ENCODE peak calls at places on chromosome 5, in six cellular contexts. One of them, this sample, is unnamed.

GRCh38 chr5:151825445-151825844 is 53.7 kb downstream of the G3BP1 start:
- DNase-seq in keratinocyte: no peak
- DNase-seq in IMR-90: peak
- DNase-seq in mesenchymal stem cell: peak
- DNase-seq in GM23338: peak
- DNase-seq in hepatocyte: peak
- DNase-seq in this sample: peak

GRCh38 chr5:119343766-119344165 is 12.1 kb upstream of the TNFAIP8 start:
- DNase-seq in GM23338: no peak
- DNase-seq in IMR-90: peak
- DNase-seq in mesenchymal stem cell: no peak
- DNase-seq in hepatocyte: no peak
- DNase-seq in keratinocyte: no peak
- DNase-seq in this sample: no peak

GRCh38 chr5:90871356-90871755 is 312.8 kb downstream of the ADGRV1 start:
- DNase-seq in hepatocyte: no peak
- DNase-seq in IMR-90: no peak
- DNase-seq in keratinocyte: no peak
- DNase-seq in GM23338: no peak
- DNase-seq in mesenchymal stem cell: peak
- DNase-seq in this sample: no peak

GRCh38 chr5:143106175-143106574 is 297.3 kb downstream of the NR3C1 start:
- DNase-seq in GM23338: peak
- DNase-seq in hepatocyte: peak
- DNase-seq in mesenchymal stem cell: peak
- DNase-seq in IMR-90: peak
- DNase-seq in keratinocyte: no peak
- DNase-seq in this sample: peak

GRCh38 chr5:165620394-165620793 is 2115.0 kb downstream of the MAT2B start:
- DNase-seq in hepatocyte: no peak
- DNase-seq in keratinocyte: no peak
- DNase-seq in GM23338: no peak
- DNase-seq in mesenchymal stem cell: peak
- DNase-seq in IMR-90: peak
- DNase-seq in this sample: no peak

GRCh38 chr5:135743684-135744083 is 90.8 kb upstream of the SLC25A48 start:
- DNase-seq in mesenchymal stem cell: peak
- DNase-seq in IMR-90: no peak
- DNase-seq in GM23338: no peak
- DNase-seq in keratinocyte: no peak
- DNase-seq in hepatocyte: no peak
- DNase-seq in this sample: no peak

GRCh38 chr5:42641321-42642005 is 115.2 kb upstream of the CCDC152 start:
- DNase-seq in keratinocyte: peak
- DNase-seq in IMR-90: no peak
- DNase-seq in mesenchymal stem cell: no peak
- DNase-seq in hepatocyte: no peak
- DNase-seq in GM23338: no peak
- DNase-seq in this sample: no peak

GRCh38 chr5:132500931-132501628 is 10.5 kb upstream of the IRF1 start:
- DNase-seq in hepatocyte: peak
- DNase-seq in mesenchymal stem cell: peak
- DNase-seq in GM23338: peak
- DNase-seq in IMR-90: peak
- DNase-seq in keratinocyte: no peak
- DNase-seq in this sample: peak

GRCh38 chr5:136686192-136686872 is 321.0 kb upstream of the TRPC7 start:
- DNase-seq in hepatocyte: peak
- DNase-seq in GM23338: peak
- DNase-seq in mesenchymal stem cell: peak
- DNase-seq in keratinocyte: no peak
- DNase-seq in IMR-90: peak
- DNase-seq in this sample: no peak

GRCh38 chr5:17333755-17334154 is 116.3 kb downstream of the BASP1 start:
- DNase-seq in GM23338: no peak
- DNase-seq in IMR-90: no peak
- DNase-seq in hepatocyte: no peak
- DNase-seq in keratinocyte: no peak
- DNase-seq in mesenchymal stem cell: no peak
- DNase-seq in this sample: no peak

GRCh38 chr5:178625679-178626483 is 969 bp downstream of the CLK4 start:
- DNase-seq in mesenchymal stem cell: peak
- DNase-seq in IMR-90: no peak
- DNase-seq in GM23338: peak
- DNase-seq in hepatocyte: no peak
- DNase-seq in keratinocyte: no peak
- DNase-seq in this sample: peak

GRCh38 chr5:128673411-128673957 is 135.4 kb upstream of the FBN2 start:
- DNase-seq in hepatocyte: no peak
- DNase-seq in IMR-90: no peak
- DNase-seq in keratinocyte: no peak
- DNase-seq in GM23338: no peak
- DNase-seq in mesenchymal stem cell: no peak
- DNase-seq in this sample: no peak

GRCh38 chr5:150960791-150961396 is 56.1 kb upstream of the ZNF300 start:
- DNase-seq in IMR-90: no peak
- DNase-seq in hepatocyte: no peak
- DNase-seq in mesenchymal stem cell: no peak
- DNase-seq in GM23338: peak
- DNase-seq in keratinocyte: no peak
- DNase-seq in this sample: peak

GRCh38 chr5:66306105-66306843 is 162.2 kb downstream of the SREK1 start:
- DNase-seq in mesenchymal stem cell: peak
- DNase-seq in IMR-90: peak
- DNase-seq in hepatocyte: peak
- DNase-seq in GM23338: peak
- DNase-seq in keratinocyte: peak
- DNase-seq in this sample: peak

GRCh38 chr5:133309166-133309791 is 257.5 kb downstream of the HSPA4 start:
- DNase-seq in IMR-90: no peak
- DNase-seq in hepatocyte: no peak
- DNase-seq in mesenchymal stem cell: no peak
- DNase-seq in keratinocyte: no peak
- DNase-seq in GM23338: no peak
- DNase-seq in this sample: no peak

GRCh38 chr5:13930721-13931246 is 13.7 kb downstream of the DNAH5 start:
- DNase-seq in keratinocyte: no peak
- DNase-seq in GM23338: no peak
- DNase-seq in mesenchymal stem cell: no peak
- DNase-seq in hepatocyte: no peak
- DNase-seq in IMR-90: no peak
- DNase-seq in this sample: no peak

GRCh38 chr5:30405821-30406220 is 787.7 kb upstream of the CDH6 start:
- DNase-seq in keratinocyte: no peak
- DNase-seq in IMR-90: peak
- DNase-seq in hepatocyte: no peak
- DNase-seq in GM23338: no peak
- DNase-seq in mesenchymal stem cell: peak
- DNase-seq in this sample: no peak

GRCh38 chr5:134968055-134968454 is 348 bp downstream of the CATSPER3 start:
- DNase-seq in GM23338: no peak
- DNase-seq in keratinocyte: no peak
- DNase-seq in IMR-90: no peak
- DNase-seq in hepatocyte: no peak
- DNase-seq in mesenchymal stem cell: no peak
- DNase-seq in this sample: no peak

GRCh38 chr5:141846031-141846430 is 32.2 kb downstream of the PCDH1 start:
- DNase-seq in IMR-90: peak
- DNase-seq in keratinocyte: no peak
- DNase-seq in mesenchymal stem cell: peak
- DNase-seq in hepatocyte: peak
- DNase-seq in GM23338: peak
- DNase-seq in this sample: no peak

GRCh38 chr5:15521349-15521937 is 21.5 kb downstream of the FBXL7 start:
- DNase-seq in GM23338: no peak
- DNase-seq in mesenchymal stem cell: peak
- DNase-seq in hepatocyte: no peak
- DNase-seq in keratinocyte: no peak
- DNase-seq in IMR-90: peak
- DNase-seq in this sample: no peak

GRCh38 chr5:150576449-150576949 is 64.0 kb upstream of the SYNPO start:
- DNase-seq in mesenchymal stem cell: no peak
- DNase-seq in keratinocyte: no peak
- DNase-seq in IMR-90: no peak
- DNase-seq in hepatocyte: no peak
- DNase-seq in GM23338: no peak
- DNase-seq in this sample: no peak

GRCh38 chr5:133682496-133682895 is 70.2 kb upstream of the FSTL4 start:
- DNase-seq in GM23338: no peak
- DNase-seq in keratinocyte: no peak
- DNase-seq in hepatocyte: no peak
- DNase-seq in mesenchymal stem cell: no peak
- DNase-seq in IMR-90: no peak
- DNase-seq in this sample: no peak

GRCh38 chr5:178211095-178212048 is 7.0 kb downstream of the HNRNPAB start:
- DNase-seq in keratinocyte: no peak
- DNase-seq in IMR-90: no peak
- DNase-seq in mesenchymal stem cell: no peak
- DNase-seq in GM23338: no peak
- DNase-seq in hepatocyte: no peak
- DNase-seq in this sample: no peak

GRCh38 chr5:81719743-81720142 is 31.2 kb downstream of the SSBP2 start:
- DNase-seq in GM23338: no peak
- DNase-seq in IMR-90: no peak
- DNase-seq in hepatocyte: no peak
- DNase-seq in mesenchymal stem cell: no peak
- DNase-seq in keratinocyte: no peak
- DNase-seq in this sample: no peak

GRCh38 chr5:81721049-81721448 is 29.8 kb downstream of the SSBP2 start:
- DNase-seq in hepatocyte: no peak
- DNase-seq in IMR-90: no peak
- DNase-seq in mesenchymal stem cell: no peak
- DNase-seq in keratinocyte: no peak
- DNase-seq in GM23338: no peak
- DNase-seq in this sample: no peak

GRCh38 chr5:81717221-81717620 is 33.7 kb downstream of the SSBP2 start:
- DNase-seq in keratinocyte: no peak
- DNase-seq in IMR-90: peak
- DNase-seq in GM23338: no peak
- DNase-seq in hepatocyte: no peak
- DNase-seq in mesenchymal stem cell: peak
- DNase-seq in this sample: no peak

GRCh38 chr5:81717815-81718214 is 33.1 kb downstream of the SSBP2 start:
- DNase-seq in mesenchymal stem cell: peak
- DNase-seq in GM23338: no peak
- DNase-seq in IMR-90: peak
- DNase-seq in keratinocyte: no peak
- DNase-seq in hepatocyte: no peak
- DNase-seq in this sample: no peak

GRCh38 chr5:81718300-81718699 is 32.6 kb downstream of the SSBP2 start:
- DNase-seq in GM23338: peak
- DNase-seq in hepatocyte: no peak
- DNase-seq in IMR-90: no peak
- DNase-seq in keratinocyte: no peak
- DNase-seq in mesenchymal stem cell: peak
- DNase-seq in this sample: no peak
- H3K4me2 ChIP-seq in GM23338: no peak
- H3K4me2 ChIP-seq in hepatocyte: peak
- H3K4me2 ChIP-seq in IMR-90: peak
- H3K4me2 ChIP-seq in keratinocyte: no peak
- H3K4me2 ChIP-seq in mesenchymal stem cell: peak
- H3K4me2 ChIP-seq in this sample: no peak

DNA sequence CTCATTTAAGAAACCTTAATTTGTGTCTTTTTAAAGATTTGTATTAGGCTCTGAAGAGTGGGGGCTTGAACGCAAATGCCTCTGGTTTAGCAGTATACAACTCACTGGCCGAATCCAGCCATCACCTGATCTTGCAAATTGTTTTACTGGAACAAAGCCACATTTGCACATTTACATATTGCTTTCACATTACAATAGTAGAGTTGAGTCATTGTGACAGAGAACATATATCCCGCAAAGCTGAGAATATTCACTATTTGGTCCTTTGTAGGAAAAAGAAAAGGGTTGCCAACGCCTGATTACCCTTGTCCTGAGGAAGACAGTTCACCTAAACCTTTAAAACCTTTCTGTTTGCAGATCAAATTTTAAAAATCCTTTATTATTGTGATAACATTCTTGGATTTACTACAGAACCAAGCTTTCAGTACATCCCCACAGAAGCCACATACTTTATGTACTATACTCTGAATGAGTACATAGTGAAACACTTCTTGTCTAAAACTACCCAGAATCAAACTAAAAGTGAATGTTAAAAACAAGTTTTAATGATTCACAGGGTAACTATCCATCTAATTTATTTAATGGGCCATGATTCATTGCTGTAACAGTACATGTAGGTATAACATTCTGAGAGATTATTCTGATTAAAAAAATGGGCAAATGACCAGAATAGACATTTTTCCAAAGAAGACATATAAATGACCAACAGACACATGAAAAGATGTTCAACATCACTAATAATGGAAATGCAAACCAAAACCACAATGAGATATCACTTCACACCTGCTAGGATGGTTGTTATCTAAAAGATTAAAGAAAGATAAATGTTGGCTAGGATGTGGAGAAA is 161.0 kb downstream of the SLC25A46 start:
- DNase-seq in hepatocyte: no peak
- DNase-seq in GM23338: peak
- DNase-seq in keratinocyte: peak
- DNase-seq in mesenchymal stem cell: peak
- DNase-seq in IMR-90: peak
- DNase-seq in this sample: no peak
- H3K4me2 ChIP-seq in hepatocyte: no peak
- H3K4me2 ChIP-seq in GM23338: peak
- H3K4me2 ChIP-seq in keratinocyte: peak
- H3K4me2 ChIP-seq in mesenchymal stem cell: no peak
- H3K4me2 ChIP-seq in IMR-90: peak
- H3K4me2 ChIP-seq in this sample: no peak

GRCh38 chr5:57501414-57502321 is 19.1 kb upstream of the ACTBL2 start:
- DNase-seq in GM23338: no peak
- DNase-seq in IMR-90: no peak
- DNase-seq in hepatocyte: peak
- DNase-seq in mesenchymal stem cell: peak
- DNase-seq in keratinocyte: no peak
- DNase-seq in this sample: no peak

GRCh38 chr5:57503433-57503832 is 20.8 kb upstream of the ACTBL2 start:
- DNase-seq in IMR-90: no peak
- DNase-seq in GM23338: no peak
- DNase-seq in mesenchymal stem cell: peak
- DNase-seq in keratinocyte: no peak
- DNase-seq in hepatocyte: no peak
- DNase-seq in this sample: no peak

GRCh38 chr5:57495688-57496087 is 13.1 kb upstream of the ACTBL2 start:
- DNase-seq in GM23338: peak
- DNase-seq in mesenchymal stem cell: no peak
- DNase-seq in IMR-90: no peak
- DNase-seq in keratinocyte: no peak
- DNase-seq in hepatocyte: no peak
- DNase-seq in this sample: no peak

GRCh38 chr5:57497733-57498132 is 15.1 kb upstream of the ACTBL2 start:
- DNase-seq in keratinocyte: no peak
- DNase-seq in GM23338: no peak
- DNase-seq in mesenchymal stem cell: no peak
- DNase-seq in hepatocyte: no peak
- DNase-seq in IMR-90: no peak
- DNase-seq in this sample: no peak

GRCh38 chr5:57499262-57500050 is 16.8 kb upstream of the ACTBL2 start:
- DNase-seq in GM23338: peak
- DNase-seq in keratinocyte: no peak
- DNase-seq in mesenchymal stem cell: peak
- DNase-seq in hepatocyte: peak
- DNase-seq in IMR-90: peak
- DNase-seq in this sample: peak
- H3K4me2 ChIP-seq in GM23338: no peak
- H3K4me2 ChIP-seq in keratinocyte: peak
- H3K4me2 ChIP-seq in mesenchymal stem cell: no peak
- H3K4me2 ChIP-seq in hepatocyte: peak
- H3K4me2 ChIP-seq in IMR-90: peak
- H3K4me2 ChIP-seq in this sample: peak

GRCh38 chr5:96626956-96627355 is 35.2 kb upstream of the CAST start:
- DNase-seq in hepatocyte: no peak
- DNase-seq in IMR-90: peak
- DNase-seq in GM23338: no peak
- DNase-seq in keratinocyte: peak
- DNase-seq in mesenchymal stem cell: peak
- DNase-seq in this sample: no peak
- H3K4me2 ChIP-seq in hepatocyte: no peak
- H3K4me2 ChIP-seq in IMR-90: no peak
- H3K4me2 ChIP-seq in GM23338: no peak
- H3K4me2 ChIP-seq in keratinocyte: peak
- H3K4me2 ChIP-seq in mesenchymal stem cell: no peak
- H3K4me2 ChIP-seq in this sample: peak